ENCODE peak calls at places on chromosomes 13 and 19, in six cellular contexts. G is PC-9, Z is tibial nerve, Q is heart left ventricle, F is tibial artery, V is psoas muscle. W is an unnamed sample. For H3K4me1, the result is how much of the 10 kb centered on the place peaks cover.

GRCh38 chr13:99322297-99323103 is 15.3 kb upstream of the GPR183 start:
- DNase-seq in G (peak), Z (no peak), Q (no peak), F (no peak), V (no peak), W (no peak)

GRCh38 chr19:7272856-7273578 is 21.2 kb downstream of the INSR start:
- DNase-seq in G (no peak), Z (no peak), Q (no peak), F (no peak), V (no peak), W (no peak)

GRCh38 chr19:14113762-14114414 is 3.7 kb downstream of the PRKACA start:
- DNase-seq in G (peak), Z (no peak), Q (no peak), F (no peak), V (peak), W (peak)

GRCh38 chr19:47063874-47064273 is 15.4 kb upstream of the TMEM160 start:
- DNase-seq in G (no peak), Z (no peak), Q (no peak), F (no peak), V (no peak), W (no peak)

GRCh38 chr13:38620876-38621275 is 66.0 kb upstream of the FREM2 start:
- DNase-seq in G (no peak), Z (no peak), Q (no peak), F (no peak), V (no peak), W (no peak)

GRCh38 chr13:50421457-50422130 is 406.4 kb downstream of the KCNRG start:
- DNase-seq in G (peak), Z (no peak), Q (no peak), F (no peak), V (no peak), W (no peak)

GRCh38 chr19:11165486-11166030 is 10.0 kb upstream of the SPC24 start:
- DNase-seq in G (no peak), Z (no peak), Q (no peak), F (no peak), V (no peak), W (no peak)

GRCh38 chr19:12783226-12783848 is 7.9 kb upstream of the JUNB start:
- DNase-seq in G (peak), Z (no peak), Q (no peak), F (no peak), V (no peak), W (no peak)

GRCh38 chr19:5864725-5865486 is 5.4 kb downstream of the FUT5 start:
- DNase-seq in G (no peak), Z (no peak), Q (no peak), F (no peak), V (no peak), W (no peak)

DNA sequence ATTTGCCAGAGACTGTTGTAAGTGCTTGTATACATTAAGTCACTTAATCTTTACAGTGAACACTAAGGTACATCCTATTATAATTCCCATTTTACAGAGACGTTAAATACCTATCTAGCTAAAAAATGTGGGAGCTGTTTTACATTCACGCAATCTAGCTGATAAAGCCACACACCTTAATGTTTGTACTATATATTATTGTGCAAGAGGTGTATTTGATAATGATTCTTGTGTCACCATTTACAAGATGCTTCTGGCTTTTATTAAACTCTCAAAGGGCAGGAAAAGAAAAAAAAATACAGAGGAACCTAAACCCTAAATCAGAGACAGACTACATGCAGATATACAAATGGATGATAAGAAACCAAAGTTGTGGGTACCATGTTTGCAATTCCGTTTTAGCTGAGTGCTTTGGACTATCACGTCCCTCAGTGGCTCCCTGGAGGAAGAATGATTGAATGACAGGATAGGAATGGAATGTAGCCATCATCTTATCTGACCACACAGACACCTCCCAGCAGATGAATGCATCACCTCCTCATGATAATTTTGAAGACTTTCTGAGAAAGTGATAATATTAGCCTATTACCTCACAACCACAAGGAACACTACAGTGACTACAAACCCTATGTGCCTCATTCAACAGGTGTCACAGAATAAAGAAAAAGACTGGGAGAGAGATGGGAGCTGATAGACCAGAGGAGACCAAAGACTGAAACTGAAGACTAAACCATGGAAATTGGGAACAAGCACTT is 230.5 kb upstream of the SERP2 start:
- DNase-seq in G (peak), Z (no peak), Q (no peak), F (no peak), V (no peak), W (no peak)
- H3K4me1 ChIP-seq in G (under half), Z (under half), Q (under half), F (under half), V (under half), W (under half)

GRCh38 chr19:2175742-2176141 is 12.0 kb downstream of the DOT1L start:
- DNase-seq in G (no peak), Z (no peak), Q (no peak), F (no peak), V (no peak), W (no peak)

GRCh38 chr19:2173841-2174577 is 10.3 kb downstream of the DOT1L start:
- DNase-seq in G (no peak), Z (no peak), Q (no peak), F (no peak), V (no peak), W (no peak)

GRCh38 chr19:2173388-2173787 is 9.7 kb downstream of the DOT1L start:
- DNase-seq in G (no peak), Z (no peak), Q (no peak), F (no peak), V (no peak), W (no peak)

GRCh38 chr19:2179095-2179494 is 15.4 kb downstream of the DOT1L start:
- DNase-seq in G (no peak), Z (no peak), Q (no peak), F (no peak), V (no peak), W (no peak)

DNA sequence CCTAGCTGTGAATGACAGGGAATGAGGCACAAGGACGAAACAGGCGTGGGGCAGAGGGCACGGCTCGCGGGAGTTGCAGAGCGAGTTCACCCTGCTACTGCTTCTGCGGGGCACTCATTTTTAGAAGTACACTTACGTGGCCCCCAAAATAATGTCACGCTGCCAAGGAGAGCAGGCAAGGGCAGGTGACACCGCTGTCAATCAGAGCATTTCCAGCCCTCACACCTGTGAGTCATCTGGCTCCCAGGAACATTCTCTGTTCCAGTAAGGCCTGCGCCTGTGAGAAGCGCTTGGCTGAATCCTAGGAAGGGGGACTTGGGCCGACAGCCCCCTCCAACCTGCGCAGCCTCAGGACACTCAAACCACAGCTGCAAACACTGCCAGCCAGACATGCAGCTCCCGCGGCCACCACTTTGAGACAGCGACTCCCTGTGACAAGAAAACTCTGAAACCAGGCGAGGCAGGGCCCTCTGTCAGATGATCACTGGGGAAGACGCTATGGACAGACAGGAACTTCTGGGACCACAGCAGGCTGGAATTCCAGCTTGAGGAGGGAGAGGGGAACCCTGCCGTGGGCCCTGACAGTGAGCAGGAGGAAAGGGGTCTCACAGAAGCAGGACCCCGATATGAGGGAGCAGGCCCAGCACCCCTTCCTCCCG is 12.7 kb downstream of the DOT1L start:
- DNase-seq in G (no peak), Z (no peak), Q (no peak), F (no peak), V (peak), W (peak)
- TF ChIP-seq CTCF in G (no peak), Z (no peak), Q (no peak), F (no peak), V (no peak), W (no peak)

DNA sequence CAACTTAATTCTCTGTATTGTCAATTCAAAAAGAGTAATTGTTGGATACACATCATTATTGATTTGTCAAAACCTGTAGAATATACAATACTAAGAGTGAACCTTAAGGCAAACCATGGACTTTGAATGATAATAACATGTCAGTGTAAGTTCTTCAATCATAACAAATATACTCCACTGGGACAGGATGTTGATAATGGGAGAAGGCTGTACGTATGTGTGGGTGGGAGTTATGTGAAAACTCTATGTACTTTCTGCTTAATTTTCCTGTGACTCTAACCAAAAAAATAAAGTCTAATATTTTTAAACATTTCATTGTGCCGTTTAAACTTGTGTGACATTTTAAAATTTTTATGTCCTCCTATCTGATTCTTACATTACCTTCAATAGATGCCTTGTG is 526.7 kb downstream of the SUCLA2 start:
- DNase-seq in G (no peak), Z (no peak), Q (no peak), F (no peak), V (no peak), W (no peak)
- H3K4me1 ChIP-seq in G (under half), Z (under half), Q (under half), F (under half), V (under half), W (under half)

DNA sequence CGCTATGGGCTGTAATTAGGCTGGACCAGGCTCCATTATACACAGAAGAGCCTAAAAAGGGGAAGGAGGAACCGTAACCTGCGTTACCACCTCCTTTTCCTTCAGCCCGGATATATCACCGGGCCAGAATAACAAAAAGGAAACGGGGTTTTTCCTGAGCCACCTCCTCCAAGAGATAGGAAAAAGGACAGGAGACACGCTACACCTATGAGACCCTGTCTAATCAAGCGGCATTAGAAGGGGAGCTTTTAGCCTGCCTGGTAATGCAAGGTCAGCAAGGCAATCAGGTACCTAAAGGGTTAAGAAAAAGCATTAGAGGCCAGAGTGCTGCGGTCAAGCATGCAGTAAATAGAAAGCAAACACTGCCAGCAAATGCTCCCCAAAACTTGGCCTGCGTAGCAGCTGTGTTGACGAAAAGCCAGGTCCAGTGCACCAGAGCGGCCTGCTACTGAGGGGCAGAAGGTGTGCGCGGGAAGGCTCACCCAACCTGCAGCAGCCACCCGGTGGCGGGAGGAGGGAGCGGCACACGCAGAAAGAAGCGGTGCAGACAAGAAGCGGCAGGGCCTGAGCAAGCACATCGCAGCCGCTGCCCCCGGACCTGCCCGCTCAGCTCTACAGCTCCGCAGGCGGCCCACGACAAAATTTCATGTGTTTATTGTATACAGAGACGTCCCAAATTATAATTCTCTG is 1466.1 kb downstream of the UQCRFS1 start:
- DNase-seq in G (no peak), Z (no peak), Q (peak), F (peak), V (peak), W (no peak)
- TF ChIP-seq CTCF in G (no peak), Z (no peak), Q (peak), F (no peak), V (peak), W (no peak)

GRCh38 chr19:38676023-38676877 is 28.8 kb downstream of the ACTN4 start:
- DNase-seq in G (no peak), Z (no peak), Q (peak), F (no peak), V (peak), W (no peak)
- H3K4me1 ChIP-seq in G (under half), Z (under half), Q (half or more), F (under half), V (half or more), W (half or more)

GRCh38 chr19:49652723-49653465 is 10.9 kb downstream of the SCAF1 start:
- DNase-seq in G (no peak), Z (no peak), Q (no peak), F (no peak), V (no peak), W (no peak)

GRCh38 chr19:49655570-49656455 is 9.8 kb downstream of the IRF3 start:
- DNase-seq in G (no peak), Z (no peak), Q (no peak), F (no peak), V (no peak), W (no peak)

GRCh38 chr19:49653466-49653806 is 11.4 kb downstream of the SCAF1 start:
- DNase-seq in G (no peak), Z (no peak), Q (no peak), F (no peak), V (no peak), W (no peak)

GRCh38 chr19:49656456-49657109 is 9.1 kb downstream of the IRF3 start:
- DNase-seq in G (no peak), Z (no peak), Q (no peak), F (no peak), V (no peak), W (no peak)

DNA sequence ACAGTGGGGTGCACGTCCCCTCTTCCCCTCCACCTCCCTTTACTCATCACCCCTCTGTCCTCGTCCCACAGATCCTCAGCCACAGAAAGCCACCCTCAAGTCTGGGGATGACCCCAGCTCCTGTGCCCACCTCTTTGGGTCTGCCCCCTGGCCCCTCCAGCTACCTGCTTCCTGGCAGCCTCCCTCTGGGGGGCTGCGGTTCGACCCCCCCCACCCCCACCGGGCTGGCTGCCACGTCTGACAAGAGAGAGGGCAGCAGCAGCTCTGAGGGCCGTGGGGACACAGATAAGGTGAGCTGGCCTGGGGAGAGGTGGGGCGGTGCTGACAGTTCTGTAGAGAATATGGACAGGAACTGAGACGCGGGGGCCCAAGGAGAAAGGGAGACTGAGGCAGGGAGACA is 11.1 kb downstream of the IRF3 start:
- DNase-seq in G (no peak), Z (no peak), Q (no peak), F (no peak), V (no peak), W (no peak)
- TF ChIP-seq CTCF in G (no peak), Z (no peak), Q (no peak), F (no peak), V (no peak), W (no peak)

GRCh38 chr19:4598712-4599111 is 39.2 kb upstream of the SEMA6B start:
- DNase-seq in G (no peak), Z (no peak), Q (no peak), F (no peak), V (no peak), W (no peak)

GRCh38 chr19:4596033-4596904 is 36.8 kb upstream of the SEMA6B start:
- DNase-seq in G (no peak), Z (no peak), Q (no peak), F (no peak), V (no peak), W (no peak)

GRCh38 chr19:4600082-4600481 is 39.2 kb upstream of the TNFAIP8L1 start:
- DNase-seq in G (no peak), Z (no peak), Q (no peak), F (no peak), V (no peak), W (no peak)

GRCh38 chr19:4597278-4597974 is 37.9 kb upstream of the SEMA6B start:
- DNase-seq in G (no peak), Z (no peak), Q (no peak), F (no peak), V (no peak), W (no peak)

DNA sequence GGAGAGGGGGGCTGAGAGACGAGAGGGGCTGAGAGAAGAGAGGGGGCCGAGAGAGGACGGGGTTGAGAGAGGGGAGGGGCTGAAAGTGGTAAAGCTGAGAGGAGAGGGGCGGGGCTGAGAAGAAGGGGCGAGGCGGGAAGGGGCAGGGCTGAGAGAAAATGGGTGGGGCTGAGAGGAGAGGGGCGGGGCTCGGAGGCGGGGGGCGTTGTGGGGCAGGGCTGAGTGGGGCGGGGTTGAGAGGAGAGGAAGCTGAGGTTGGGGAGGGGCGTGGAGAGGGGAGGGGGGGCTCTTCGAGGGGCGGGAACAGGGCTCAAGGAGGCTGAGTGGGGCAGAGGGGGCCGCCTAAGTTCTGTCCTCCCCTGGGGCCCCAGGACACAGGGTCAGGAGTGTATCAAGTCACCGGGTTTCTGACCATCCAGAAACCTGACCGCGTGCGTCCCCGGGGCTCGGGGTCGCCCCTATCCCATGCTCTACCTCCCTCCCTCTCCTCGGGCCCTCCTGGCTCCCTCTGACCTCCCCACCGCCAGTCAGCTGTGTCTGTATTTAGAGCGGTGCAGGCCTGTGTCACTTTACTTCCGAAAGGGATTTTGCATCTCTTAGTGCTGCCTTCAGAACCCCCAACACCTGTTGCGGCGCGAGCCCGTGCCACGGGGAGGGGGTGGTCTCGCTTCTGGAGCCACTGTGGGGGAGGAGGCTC is 38.6 kb upstream of the SEMA6B start:
- DNase-seq in G (no peak), Z (no peak), Q (no peak), F (no peak), V (no peak), W (no peak)
- H3K4me1 ChIP-seq in G (under half), Z (under half), Q (under half), F (under half), V (under half), W (under half)

W was measured in gastrocnemius medialis.